ENCODE peak calls at places on chromosomes 3 and 15, in seven cellular contexts. One of them, this sample, is unnamed.
A peak's percentile ranks its signal among the peaks of the same experiment; 100 is the strongest.

GRCh38 chr15:96337354-96337990 is 7.0 kb downstream of the NR2F2 start:
- DNase-seq in IMR-90: no peak
- DNase-seq in H9: no peak
- DNase-seq in mesendoderm: no peak
- DNase-seq in neuronal stem cell: no peak
- DNase-seq in mesenchymal stem cell: no peak
- DNase-seq in trophoblast cell: no peak
- DNase-seq in this sample: no peak

GRCh38 chr3:195754141-195754540 is 33.4 kb downstream of the MUC20 start:
- DNase-seq in IMR-90: no peak
- DNase-seq in H9: no peak
- DNase-seq in mesendoderm: no peak
- DNase-seq in neuronal stem cell: no peak
- DNase-seq in mesenchymal stem cell: no peak
- DNase-seq in trophoblast cell: no peak
- DNase-seq in this sample: no peak

GRCh38 chr3:66413151-66413751 is 87.6 kb downstream of the LRIG1 start:
- DNase-seq in IMR-90: peak; percentile 100
- DNase-seq in H9: no peak
- DNase-seq in mesendoderm: no peak
- DNase-seq in neuronal stem cell: no peak
- DNase-seq in mesenchymal stem cell: peak; percentile 39
- DNase-seq in trophoblast cell: no peak
- DNase-seq in this sample: no peak

GRCh38 chr15:88705769-88706165 is 67.0 kb downstream of the ISG20 start:
- DNase-seq in IMR-90: no peak
- DNase-seq in H9: no peak
- DNase-seq in mesendoderm: no peak
- DNase-seq in neuronal stem cell: no peak
- DNase-seq in mesenchymal stem cell: no peak
- DNase-seq in trophoblast cell: no peak
- DNase-seq in this sample: no peak

GRCh38 chr3:192082733-192083660 is 622.0 kb downstream of the PYDC2 start:
- DNase-seq in IMR-90: no peak
- DNase-seq in H9: no peak
- DNase-seq in mesendoderm: no peak
- DNase-seq in neuronal stem cell: no peak
- DNase-seq in mesenchymal stem cell: no peak
- DNase-seq in trophoblast cell: no peak
- DNase-seq in this sample: no peak

GRCh38 chr3:14439501-14440167 is 37.2 kb downstream of the SLC6A6 start:
- DNase-seq in IMR-90: peak; percentile 52
- DNase-seq in H9: no peak
- DNase-seq in mesendoderm: no peak
- DNase-seq in neuronal stem cell: no peak
- DNase-seq in mesenchymal stem cell: no peak
- DNase-seq in trophoblast cell: no peak
- DNase-seq in this sample: no peak

GRCh38 chr3:69531975-69532827 is 146.3 kb upstream of the FRMD4B start:
- DNase-seq in IMR-90: no peak
- DNase-seq in H9: no peak
- DNase-seq in mesendoderm: no peak
- DNase-seq in neuronal stem cell: no peak
- DNase-seq in mesenchymal stem cell: no peak
- DNase-seq in trophoblast cell: no peak
- DNase-seq in this sample: no peak

GRCh38 chr15:101210058-101210457 is 41.8 kb downstream of the CHSY1 start:
- DNase-seq in IMR-90: no peak
- DNase-seq in H9: no peak
- DNase-seq in mesendoderm: no peak
- DNase-seq in neuronal stem cell: no peak
- DNase-seq in mesenchymal stem cell: no peak
- DNase-seq in trophoblast cell: no peak
- DNase-seq in this sample: no peak

GRCh38 chr3:52649461-52650210 is 36.1 kb downstream of the PBRM1 start:
- DNase-seq in IMR-90: peak; percentile 70
- DNase-seq in H9: no peak
- DNase-seq in mesendoderm: no peak
- DNase-seq in neuronal stem cell: no peak
- DNase-seq in mesenchymal stem cell: no peak
- DNase-seq in trophoblast cell: peak; percentile 82
- DNase-seq in this sample: no peak

GRCh38 chr3:180656406-180656805 is 22.9 kb downstream of the CCDC39 start:
- DNase-seq in IMR-90: no peak
- DNase-seq in H9: no peak
- DNase-seq in mesendoderm: peak; percentile 13
- DNase-seq in neuronal stem cell: no peak
- DNase-seq in mesenchymal stem cell: no peak
- DNase-seq in trophoblast cell: no peak
- DNase-seq in this sample: no peak

GRCh38 chr3:180657094-180657493 is 22.2 kb downstream of the CCDC39 start:
- DNase-seq in IMR-90: no peak
- DNase-seq in H9: no peak
- DNase-seq in mesendoderm: peak; percentile 26
- DNase-seq in neuronal stem cell: no peak
- DNase-seq in mesenchymal stem cell: no peak
- DNase-seq in trophoblast cell: no peak
- DNase-seq in this sample: no peak
- H2BK120ac ChIP-seq in IMR-90: no peak overlapping the region
- H2BK120ac ChIP-seq in H9: no peak overlapping the region
- H2BK120ac ChIP-seq in mesendoderm: no peak overlapping the region
- H2BK120ac ChIP-seq in neuronal stem cell: no peak overlapping the region
- H2BK120ac ChIP-seq in mesenchymal stem cell: no peak overlapping the region
- H2BK120ac ChIP-seq in trophoblast cell: no peak overlapping the region
- H2BK120ac ChIP-seq in this sample: no peak overlapping the region

DNA sequence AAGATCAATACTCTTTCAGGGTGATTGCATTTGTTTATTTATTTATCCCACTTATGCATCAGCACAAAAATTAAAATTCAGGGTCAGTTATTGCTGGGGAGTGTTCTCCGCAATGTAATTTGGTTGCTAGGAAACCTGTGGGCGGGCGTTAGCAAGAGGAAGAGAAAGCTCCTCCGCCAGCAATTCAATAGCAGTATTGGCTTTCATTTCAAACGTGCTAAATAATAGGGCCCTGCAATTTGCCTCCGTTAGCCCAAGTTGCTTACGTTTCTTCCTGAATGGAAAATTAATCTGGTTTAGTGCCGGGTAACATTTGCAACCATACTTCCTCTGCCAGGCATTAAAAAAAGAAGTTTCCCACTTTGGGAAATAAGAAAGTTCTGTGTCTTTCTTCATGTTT is 35.5 kb upstream of the PLCL2 start:
- DNase-seq in IMR-90: peak; percentile 2
- DNase-seq in H9: no peak
- DNase-seq in mesendoderm: peak; percentile 41
- DNase-seq in neuronal stem cell: peak; percentile 33
- DNase-seq in mesenchymal stem cell: no peak
- DNase-seq in trophoblast cell: peak; percentile 29
- DNase-seq in this sample: no peak
- H3K27ac ChIP-seq in IMR-90: no peak overlapping the region
- H3K27ac ChIP-seq in H9: no peak overlapping the region
- H3K27ac ChIP-seq in mesendoderm: no peak overlapping the region
- H3K27ac ChIP-seq in neuronal stem cell: no peak overlapping the region
- H3K27ac ChIP-seq in mesenchymal stem cell: no peak overlapping the region
- H3K27ac ChIP-seq in trophoblast cell: no peak overlapping the region
- H3K27ac ChIP-seq in this sample: no peak overlapping the region

GRCh38 chr3:129310111-129310601 is 31.5 kb downstream of the HMCES start:
- DNase-seq in IMR-90: no peak
- DNase-seq in H9: peak; percentile 50
- DNase-seq in mesendoderm: peak; percentile 57
- DNase-seq in neuronal stem cell: no peak
- DNase-seq in mesenchymal stem cell: no peak
- DNase-seq in trophoblast cell: peak; percentile 75
- DNase-seq in this sample: no peak
- H2BK120ac ChIP-seq in IMR-90: no peak overlapping the region
- H2BK120ac ChIP-seq in H9: no peak overlapping the region
- H2BK120ac ChIP-seq in mesendoderm: no peak overlapping the region
- H2BK120ac ChIP-seq in neuronal stem cell: no peak overlapping the region
- H2BK120ac ChIP-seq in mesenchymal stem cell: no peak overlapping the region
- H2BK120ac ChIP-seq in trophoblast cell: no peak overlapping the region
- H2BK120ac ChIP-seq in this sample: no peak overlapping the region

DNA sequence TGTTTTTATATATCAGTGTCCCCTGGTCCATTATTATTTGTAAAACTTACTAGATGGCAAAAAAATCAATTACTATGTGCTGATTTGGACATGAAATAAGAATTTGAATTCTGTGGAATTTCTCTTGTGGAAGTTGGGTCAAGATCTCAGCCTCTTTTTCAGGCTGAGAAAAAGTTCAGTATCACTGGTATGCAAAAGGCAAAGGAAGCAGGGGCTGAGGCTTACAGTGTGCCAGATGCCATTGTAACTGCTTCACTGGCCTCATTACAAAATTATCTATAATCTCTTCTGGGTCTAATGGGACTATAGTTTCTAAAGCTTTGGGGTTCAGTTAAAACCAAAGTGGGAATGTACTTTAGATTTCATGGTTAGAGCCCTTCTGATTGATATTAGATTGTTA is 125.9 kb upstream of the SLC7A14 start:
- DNase-seq in IMR-90: no peak
- DNase-seq in H9: no peak
- DNase-seq in mesendoderm: no peak
- DNase-seq in neuronal stem cell: no peak
- DNase-seq in mesenchymal stem cell: no peak
- DNase-seq in trophoblast cell: no peak
- DNase-seq in this sample: no peak
- H3K27ac ChIP-seq in IMR-90: peak overlapping the region; percentile 9
- H3K27ac ChIP-seq in H9: no peak overlapping the region
- H3K27ac ChIP-seq in mesendoderm: no peak overlapping the region
- H3K27ac ChIP-seq in neuronal stem cell: no peak overlapping the region
- H3K27ac ChIP-seq in mesenchymal stem cell: no peak overlapping the region
- H3K27ac ChIP-seq in trophoblast cell: no peak overlapping the region
- H3K27ac ChIP-seq in this sample: no peak overlapping the region

GRCh38 chr3:59727902-59728301 is 678.1 kb upstream of the CFAP20DC start:
- DNase-seq in IMR-90: no peak
- DNase-seq in H9: no peak
- DNase-seq in mesendoderm: no peak
- DNase-seq in neuronal stem cell: no peak
- DNase-seq in mesenchymal stem cell: no peak
- DNase-seq in trophoblast cell: no peak
- DNase-seq in this sample: no peak
- H2BK120ac ChIP-seq in IMR-90: no peak overlapping the region
- H2BK120ac ChIP-seq in H9: no peak overlapping the region
- H2BK120ac ChIP-seq in mesendoderm: no peak overlapping the region
- H2BK120ac ChIP-seq in neuronal stem cell: no peak overlapping the region
- H2BK120ac ChIP-seq in mesenchymal stem cell: no peak overlapping the region
- H2BK120ac ChIP-seq in trophoblast cell: no peak overlapping the region
- H2BK120ac ChIP-seq in this sample: no peak overlapping the region

GRCh38 chr15:90559119-90559518 is 29.4 kb downstream of the CRTC3 start:
- DNase-seq in IMR-90: no peak
- DNase-seq in H9: no peak
- DNase-seq in mesendoderm: no peak
- DNase-seq in neuronal stem cell: no peak
- DNase-seq in mesenchymal stem cell: no peak
- DNase-seq in trophoblast cell: peak; percentile 83
- DNase-seq in this sample: no peak
- H3K27ac ChIP-seq in IMR-90: no peak overlapping the region
- H3K27ac ChIP-seq in H9: no peak overlapping the region
- H3K27ac ChIP-seq in mesendoderm: no peak overlapping the region
- H3K27ac ChIP-seq in neuronal stem cell: no peak overlapping the region
- H3K27ac ChIP-seq in mesenchymal stem cell: no peak overlapping the region
- H3K27ac ChIP-seq in trophoblast cell: peak overlapping the region; percentile 93
- H3K27ac ChIP-seq in this sample: no peak overlapping the region

This sample was measured in H1.